ENCODE peak calls at places on chromosomes 2 and 18, in six cellular contexts. One of them, this sample, is unnamed.

GRCh38 chr2:238101891-238102841 is 2.0 kb downstream of the ESPNL start:
- DNase-seq in iris pigment epithelial cell: no peak
- DNase-seq in activated CD4-positive, alpha-beta T cell treated with anti-CD3 and anti-CD28 coated beads for 48 hours: no peak
- DNase-seq in HL-60: no peak
- DNase-seq in stimulated activated CD8-positive, alpha-beta memory T cell treated with anti-CD3 and anti-CD28 coated beads, Interleukin-2, amount 100 ng/mL, for 1 hour: no peak
- DNase-seq in AG09309: no peak
- DNase-seq in this sample: no peak

GRCh38 chr2:240412975-240413812 is 22.3 kb upstream of the GPC1 start:
- DNase-seq in iris pigment epithelial cell: no peak
- DNase-seq in activated CD4-positive, alpha-beta T cell treated with anti-CD3 and anti-CD28 coated beads for 48 hours: no peak
- DNase-seq in HL-60: no peak
- DNase-seq in stimulated activated CD8-positive, alpha-beta memory T cell treated with anti-CD3 and anti-CD28 coated beads, Interleukin-2, amount 100 ng/mL, for 1 hour: no peak
- DNase-seq in AG09309: no peak
- DNase-seq in this sample: no peak

GRCh38 chr2:1654696-1655374 is 89.5 kb downstream of the PXDN start:
- DNase-seq in iris pigment epithelial cell: no peak
- DNase-seq in activated CD4-positive, alpha-beta T cell treated with anti-CD3 and anti-CD28 coated beads for 48 hours: no peak
- DNase-seq in HL-60: no peak
- DNase-seq in stimulated activated CD8-positive, alpha-beta memory T cell treated with anti-CD3 and anti-CD28 coated beads, Interleukin-2, amount 100 ng/mL, for 1 hour: no peak
- DNase-seq in AG09309: no peak
- DNase-seq in this sample: no peak

GRCh38 chr18:13688191-13689136 is 37.9 kb downstream of the FAM210A start:
- DNase-seq in iris pigment epithelial cell: no peak
- DNase-seq in activated CD4-positive, alpha-beta T cell treated with anti-CD3 and anti-CD28 coated beads for 48 hours: no peak
- DNase-seq in HL-60: no peak
- DNase-seq in stimulated activated CD8-positive, alpha-beta memory T cell treated with anti-CD3 and anti-CD28 coated beads, Interleukin-2, amount 100 ng/mL, for 1 hour: no peak
- DNase-seq in AG09309: no peak
- DNase-seq in this sample: no peak

GRCh38 chr2:102107741-102108070 is 34.8 kb upstream of the IL1R1 start:
- DNase-seq in iris pigment epithelial cell: peak
- DNase-seq in activated CD4-positive, alpha-beta T cell treated with anti-CD3 and anti-CD28 coated beads for 48 hours: no peak
- DNase-seq in HL-60: no peak
- DNase-seq in stimulated activated CD8-positive, alpha-beta memory T cell treated with anti-CD3 and anti-CD28 coated beads, Interleukin-2, amount 100 ng/mL, for 1 hour: no peak
- DNase-seq in AG09309: peak
- DNase-seq in this sample: no peak

GRCh38 chr18:2978626-2979025 is 34.3 kb downstream of the LPIN2 start:
- DNase-seq in iris pigment epithelial cell: peak
- DNase-seq in activated CD4-positive, alpha-beta T cell treated with anti-CD3 and anti-CD28 coated beads for 48 hours: peak
- DNase-seq in HL-60: no peak
- DNase-seq in stimulated activated CD8-positive, alpha-beta memory T cell treated with anti-CD3 and anti-CD28 coated beads, Interleukin-2, amount 100 ng/mL, for 1 hour: no peak
- DNase-seq in AG09309: peak
- DNase-seq in this sample: peak

GRCh38 chr18:33841221-33841967 is 263.4 kb downstream of the ASXL3 start:
- DNase-seq in iris pigment epithelial cell: no peak
- DNase-seq in activated CD4-positive, alpha-beta T cell treated with anti-CD3 and anti-CD28 coated beads for 48 hours: no peak
- DNase-seq in HL-60: no peak
- DNase-seq in stimulated activated CD8-positive, alpha-beta memory T cell treated with anti-CD3 and anti-CD28 coated beads, Interleukin-2, amount 100 ng/mL, for 1 hour: no peak
- DNase-seq in AG09309: no peak
- DNase-seq in this sample: no peak

GRCh38 chr2:168633200-168633599 is 169.2 kb upstream of the NOSTRIN start:
- DNase-seq in iris pigment epithelial cell: peak
- DNase-seq in activated CD4-positive, alpha-beta T cell treated with anti-CD3 and anti-CD28 coated beads for 48 hours: no peak
- DNase-seq in HL-60: peak
- DNase-seq in stimulated activated CD8-positive, alpha-beta memory T cell treated with anti-CD3 and anti-CD28 coated beads, Interleukin-2, amount 100 ng/mL, for 1 hour: no peak
- DNase-seq in AG09309: no peak
- DNase-seq in this sample: no peak

GRCh38 chr2:166344286-166345113 is 31.2 kb downstream of the SCN9A start:
- DNase-seq in iris pigment epithelial cell: peak
- DNase-seq in activated CD4-positive, alpha-beta T cell treated with anti-CD3 and anti-CD28 coated beads for 48 hours: no peak
- DNase-seq in HL-60: no peak
- DNase-seq in stimulated activated CD8-positive, alpha-beta memory T cell treated with anti-CD3 and anti-CD28 coated beads, Interleukin-2, amount 100 ng/mL, for 1 hour: no peak
- DNase-seq in AG09309: peak
- DNase-seq in this sample: peak

GRCh38 chr18:68699043-68699442 is 15.9 kb downstream of the TMX3 start:
- DNase-seq in iris pigment epithelial cell: peak
- DNase-seq in activated CD4-positive, alpha-beta T cell treated with anti-CD3 and anti-CD28 coated beads for 48 hours: no peak
- DNase-seq in HL-60: no peak
- DNase-seq in stimulated activated CD8-positive, alpha-beta memory T cell treated with anti-CD3 and anti-CD28 coated beads, Interleukin-2, amount 100 ng/mL, for 1 hour: no peak
- DNase-seq in AG09309: peak
- DNase-seq in this sample: no peak

GRCh38 chr2:111676423-111676822 is 207.6 kb downstream of the ANAPC1 start:
- DNase-seq in iris pigment epithelial cell: peak
- DNase-seq in activated CD4-positive, alpha-beta T cell treated with anti-CD3 and anti-CD28 coated beads for 48 hours: no peak
- DNase-seq in HL-60: no peak
- DNase-seq in stimulated activated CD8-positive, alpha-beta memory T cell treated with anti-CD3 and anti-CD28 coated beads, Interleukin-2, amount 100 ng/mL, for 1 hour: no peak
- DNase-seq in AG09309: no peak
- DNase-seq in this sample: no peak

This sample was measured in bronchial epithelial cell.